ENCODE peak calls at places on chromosomes 1 and 21, in seven cellular contexts. R is SK-N-SH, U is GM12892, L is H1, J is K562, V is GM12878, Z is HepG2. S is an unnamed sample.

GRCh38 chr21:43208561-43209332 is 39.9 kb downstream of the CRYAA start:
- DNase-seq in R (no peak), J (no peak), L (no peak), V (no peak), U (no peak), Z (no peak), S (no peak)

GRCh38 chr1:97630968-97631367 is 289.9 kb downstream of the DPYD start:
- DNase-seq in Z (no peak), J (no peak), R (peak; percentile 8), V (no peak), L (no peak), U (no peak), S (no peak)

GRCh38 chr1:235919797-235920475 is 53.2 kb upstream of the LYST start:
- DNase-seq in L (peak; percentile 25), U (no peak), J (no peak), R (no peak), V (no peak), Z (no peak), S (no peak)

GRCh38 chr1:110011527-110012041 is 22.8 kb upstream of the STRIP1 start:
- DNase-seq in L (no peak), J (peak; percentile 56), V (peak; percentile 84), Z (peak; percentile 36), U (peak; percentile 28), R (peak; percentile 47), S (peak; percentile 51)

GRCh38 chr1:184691719-184692324 is 62.8 kb downstream of the EDEM3 start:
- DNase-seq in L (no peak), R (peak; percentile 36), J (no peak), Z (peak; percentile 24), V (no peak), U (no peak), S (no peak)

GRCh38 chr1:201708085-201708512 is 120.9 kb upstream of the IPO9 start:
- DNase-seq in J (no peak), L (no peak), U (no peak), V (no peak), Z (no peak), R (no peak), S (no peak)

GRCh38 chr1:197440730-197441129 is 172.7 kb downstream of the CRB1 start:
- DNase-seq in Z (no peak), R (no peak), U (no peak), J (no peak), V (no peak), L (no peak), S (no peak)

GRCh38 chr1:194338241-194338948 is 1152.0 kb upstream of the B3GALT2 start:
- DNase-seq in Z (no peak), L (no peak), J (no peak), R (no peak), V (no peak), U (no peak), S (no peak)

GRCh38 chr1:223248787-223249175 is 105.7 kb upstream of the TLR5 start:
- DNase-seq in U (no peak), Z (no peak), J (no peak), V (no peak), L (no peak), R (no peak), S (no peak)

GRCh38 chr1:164518692-164519332 is 40.2 kb upstream of the PBX1 start:
- DNase-seq in R (no peak), U (no peak), Z (no peak), L (no peak), V (no peak), J (no peak), S (no peak)

GRCh38 chr1:115650961-115651360 is 9.2 kb downstream of the VANGL1 start:
- DNase-seq in U (no peak), Z (no peak), V (no peak), R (no peak), L (no peak), J (peak; percentile 32), S (no peak)

GRCh38 chr1:42737257-42737656 is 2.8 kb downstream of the CLDN19 start:
- DNase-seq in U (no peak), L (no peak), Z (no peak), V (peak; percentile 25), J (no peak), R (no peak), S (no peak)

GRCh38 chr1:166884040-166884642 is 8.1 kb upstream of the TADA1 start:
- DNase-seq in L (peak; percentile 66), V (no peak), R (peak; percentile 62), J (peak; percentile 50), Z (no peak), U (peak; percentile 41), S (peak; percentile 23)

GRCh38 chr1:244180256-244180655 is 129.2 kb downstream of the ZBTB18 start:
- DNase-seq in Z (no peak), J (no peak), R (no peak), L (no peak), V (no peak), U (no peak), S (no peak)

GRCh38 chr1:19564366-19564765 is 79.0 kb upstream of the CAPZB start:
- DNase-seq in J (peak; percentile 3), V (no peak), R (no peak), U (no peak), L (no peak), Z (no peak), S (no peak)

GRCh38 chr1:22102746-22103145 is 40.2 kb downstream of the WNT4 start:
- DNase-seq in R (no peak), V (no peak), J (no peak), U (no peak), L (no peak), Z (no peak), S (no peak)

GRCh38 chr1:47732489-47732888 is 264.7 kb downstream of the TRABD2B start:
- DNase-seq in Z (peak; percentile 26), R (no peak), U (no peak), L (no peak), J (no peak), V (no peak), S (no peak)

GRCh38 chr21:41196990-41197389 is 29.0 kb downstream of the BACE2 start:
- DNase-seq in U (no peak), R (no peak), V (no peak), J (no peak), L (no peak), Z (no peak), S (no peak)

GRCh38 chr1:153888518-153888917 is 34.3 kb downstream of the GATAD2B start:
- DNase-seq in J (no peak), Z (no peak), R (no peak), U (no peak), V (no peak), L (no peak), S (peak; percentile 19)

GRCh38 chr1:151945725-151946365 is 36.5 kb upstream of the THEM4 start:
- DNase-seq in Z (peak; percentile 20), R (peak; percentile 40), J (peak; percentile 78), U (no peak), V (no peak), L (peak; percentile 57), S (no peak)

GRCh38 chr1:92900539-92900938 is 60.7 kb downstream of the DIPK1A start:
- DNase-seq in V (no peak), U (no peak), L (no peak), J (no peak), R (no peak), Z (no peak), S (no peak)

GRCh38 chr1:67463298-67463960 is 33.2 kb upstream of the SERBP1 start:
- DNase-seq in R (no peak), U (no peak), Z (no peak), L (no peak), V (no peak), J (no peak), S (no peak)

GRCh38 chr1:67256291-67257172 is 51.1 kb upstream of the IL12RB2 start:
- DNase-seq in U (no peak), R (no peak), J (no peak), L (no peak), Z (no peak), V (no peak), S (no peak)

GRCh38 chr1:203593723-203594122 is 32.9 kb upstream of the ATP2B4 start:
- DNase-seq in U (no peak), R (no peak), V (no peak), Z (no peak), J (peak; percentile 43), L (no peak), S (peak; percentile 31)

GRCh38 chr21:42674351-42674940 is 21.0 kb downstream of the PDE9A start:
- DNase-seq in J (peak; percentile 63), Z (no peak), U (no peak), L (no peak), R (peak; percentile 76), V (no peak), S (no peak)

GRCh38 chr1:167721617-167722151 is at the start of gene MPZL1:
- DNase-seq in U (peak; percentile 95), Z (peak; percentile 85), R (peak; percentile 100), L (no peak), J (peak; percentile 100), V (peak; percentile 77), S (peak; percentile 95)

GRCh38 chr1:238960071-238960470 is 426.3 kb upstream of the CHRM3 start:
- DNase-seq in Z (no peak), J (no peak), R (no peak), V (no peak), L (no peak), U (no peak), S (no peak)

GRCh38 chr1:16254263-16254948 is 17.4 kb upstream of the CPLANE2 start:
- DNase-seq in Z (no peak), L (no peak), J (no peak), U (no peak), R (no peak), V (no peak), S (no peak)

GRCh38 chr1:231139659-231140650 is 21.9 kb upstream of the TRIM67 start:
- DNase-seq in J (no peak), Z (peak; percentile 16), U (no peak), L (no peak), R (no peak), V (no peak), S (no peak)

GRCh38 chr1:48190893-48191292 is 31.6 kb upstream of the SLC5A9 start:
- DNase-seq in J (no peak), Z (no peak), R (no peak), V (no peak), L (no peak), U (no peak), S (no peak)

GRCh38 chr1:2226525-2227340 is 1.4 kb upstream of the SKI start:
- DNase-seq in Z (no peak), J (no peak), R (peak; percentile 82), V (no peak), L (no peak), U (no peak), S (no peak)
- TF ChIP-seq TAF1 in Z (no peak), J (no peak), R (no peak), V (no peak), L (no peak), U (no peak), S (no peak)

GRCh38 chr1:94154989-94155388 is 34.0 kb upstream of the ABCA4 start:
- DNase-seq in U (no peak), R (no peak), V (no peak), Z (no peak), J (no peak), L (no peak), S (no peak)
- TF ChIP-seq TAF1 in U (no peak), R (no peak), V (no peak), Z (no peak), J (no peak), L (no peak), S (no peak)

GRCh38 chr1:29960156-29960755 is 723.9 kb downstream of the PTPRU start:
- DNase-seq in J (no peak), Z (no peak), U (no peak), L (no peak), R (no peak), V (no peak), S (no peak)
- TF ChIP-seq TAF1 in J (no peak), Z (no peak), U (no peak), L (no peak), R (no peak), V (no peak), S (no peak)

GRCh38 chr1:226329237-226329636 is 20.3 kb upstream of the LIN9 start:
- DNase-seq in V (no peak), L (no peak), R (no peak), Z (no peak), J (no peak), U (no peak), S (no peak)
- TF ChIP-seq TAF1 in V (no peak), L (no peak), R (no peak), Z (no peak), J (no peak), U (no peak), S (no peak)